ENCODE peak calls at places on chromosomes 7 and 10, in five cellular contexts. D is IMR-90, Y is mesenchymal stem cell, B is trophoblast cell, C is H9. E is an unnamed sample. For H3K9me3, the result is how much of the 10 kb centered on the place peaks cover.

GRCh38 chr7:53466396-53466795 is 431.0 kb downstream of the POM121L12 start:
- DNase-seq in D (no peak), Y (no peak), B (no peak), C (no peak), E (no peak)

GRCh38 chr7:122438001-122438400 is 133.5 kb upstream of the FEZF1 start:
- DNase-seq in D (no peak), Y (no peak), B (no peak), C (no peak), E (peak)

GRCh38 chr7:2355079-2356008 is 717 bp downstream of the EIF3B start:
- DNase-seq in D (no peak), Y (peak), B (no peak), C (no peak), E (no peak)

GRCh38 chr7:34603711-34604444 is 54.1 kb upstream of the NPSR1 start:
- DNase-seq in D (no peak), Y (no peak), B (no peak), C (no peak), E (no peak)

GRCh38 chr7:141792526-141792925 is 2.5 kb downstream of the TAS2R5 start:
- DNase-seq in D (no peak), Y (no peak), B (no peak), C (no peak), E (no peak)

GRCh38 chr7:158419238-158419785 is 168.3 kb downstream of the PTPRN2 start:
- DNase-seq in D (no peak), Y (no peak), B (no peak), C (no peak), E (no peak)

GRCh38 chr7:51275532-51275931 is 41.1 kb downstream of the COBL start:
- DNase-seq in D (no peak), Y (no peak), B (no peak), C (no peak), E (no peak)

GRCh38 chr7:24336461-24336860 is 52.5 kb downstream of the NPY start:
- DNase-seq in D (no peak), Y (no peak), B (no peak), C (no peak), E (no peak)

GRCh38 chr7:20350518-20350951 is 19.8 kb downstream of the ITGB8 start:
- DNase-seq in D (no peak), Y (no peak), B (no peak), C (no peak), E (no peak)

GRCh38 chr7:16609842-16610450 is 35.6 kb downstream of the ANKMY2 start:
- DNase-seq in D (no peak), Y (no peak), B (no peak), C (no peak), E (no peak)
- H3K9me3 ChIP-seq in D (under half), Y (under half), B (under half), C (under half), E (under half)

DNA sequence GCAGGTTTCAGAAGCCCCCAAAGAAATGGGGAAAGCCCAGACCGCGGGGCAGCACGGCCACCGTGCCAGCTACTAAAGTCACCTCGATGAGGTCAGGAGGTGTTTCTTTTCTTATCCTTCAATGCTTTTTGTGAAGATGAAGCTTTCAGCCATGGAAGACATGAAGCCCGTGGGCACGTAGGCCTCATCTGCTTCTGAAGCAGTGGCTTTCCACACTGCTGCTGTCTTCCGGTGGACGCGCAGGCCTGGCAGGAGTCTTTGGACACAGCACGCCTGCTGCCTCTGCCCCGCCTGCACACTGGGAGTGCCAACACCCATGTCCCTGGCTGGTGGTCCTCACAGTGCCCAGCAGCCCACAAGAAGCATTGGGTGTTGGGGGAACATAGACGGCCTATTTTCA is 185.5 kb downstream of the EBF3 start:
- DNase-seq in D (no peak), Y (no peak), B (no peak), C (no peak), E (no peak)
- H4K8ac ChIP-seq in D (no peak), Y (no peak), B (no peak), C (no peak), E (no peak)

DNA sequence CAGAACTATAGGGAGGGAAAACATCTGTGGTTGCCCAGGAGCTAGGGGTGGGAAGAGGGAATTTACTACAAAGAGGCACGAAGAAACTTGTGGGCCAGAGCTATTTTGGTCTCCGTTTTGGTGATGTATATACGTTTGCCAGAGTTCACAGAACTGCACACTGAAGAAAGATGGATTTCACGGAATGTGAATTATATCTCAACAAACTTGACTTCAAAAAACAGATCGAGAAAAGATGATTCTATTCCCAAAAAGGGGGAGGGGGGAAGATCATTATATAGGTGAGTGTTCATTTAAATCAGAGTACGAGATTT is 337 bp upstream of the AS3MT start:
- DNase-seq in D (no peak), Y (peak), B (no peak), C (no peak), E (no peak)
- H2AFZ ChIP-seq in D (peak), Y (peak), B (no peak), C (no peak), E (peak)

GRCh38 chr10:21825345-21825744 is 178.2 kb downstream of the DNAJC1 start:
- DNase-seq in D (no peak), Y (no peak), B (no peak), C (no peak), E (no peak)
- H3K9me3 ChIP-seq in D (under half), Y (half or more), B (under half), C (under half), E (half or more)

DNA sequence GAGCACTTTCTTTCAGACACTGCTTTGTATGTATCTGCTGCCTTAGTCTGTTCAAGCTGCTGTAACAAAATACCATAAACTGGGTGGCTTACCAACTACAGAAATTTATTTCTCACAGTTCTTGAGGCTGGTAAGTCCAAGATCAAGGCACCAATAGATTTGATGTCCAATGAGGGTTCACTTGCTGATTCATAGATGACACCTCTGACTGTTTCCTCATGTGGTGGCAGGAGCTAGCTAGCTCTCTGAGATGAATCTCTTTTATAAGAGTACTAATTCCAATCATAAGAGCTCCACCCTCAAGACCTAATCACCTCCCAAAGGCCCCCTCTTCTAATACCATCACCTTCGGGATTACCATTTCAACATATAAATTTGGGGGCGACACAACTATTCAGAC is 76.6 kb upstream of the ADO start:
- DNase-seq in D (no peak), Y (no peak), B (no peak), C (no peak), E (no peak)
- H4K8ac ChIP-seq in D (no peak), Y (no peak), B (no peak), C (no peak), E (no peak)